ENCODE peak calls at places on chromosomes 12 and 14, in nine cellular contexts. H is type B pancreatic cell, L is A172, P is iris pigment epithelial cell, A is NCI-H345, F is cardiac septum, G is M059J, E is WTC11, C is HS-5. B is an unnamed sample.
A peak's percentile ranks its signal among the peaks of the same experiment; 100 is the strongest.

GRCh38 chr14:82420874-82421273 is 887.2 kb upstream of the SEL1L start:
- DNase-seq in H (no peak), L (no peak), P (no peak), A (no peak), F (no peak), G (no peak), E (no peak), C (no peak), B (no peak)

GRCh38 chr14:39617537-39617936 is 185.3 kb upstream of the FBXO33 start:
- DNase-seq in H (no peak), L (peak; percentile 4), P (no peak), A (peak; percentile 46), F (no peak), G (no peak), E (no peak), C (no peak), B (no peak)

GRCh38 chr12:96014932-96015599 is 18.9 kb upstream of the HAL start:
- DNase-seq in H (no peak), L (no peak), P (no peak), A (no peak), F (no peak), G (no peak), E (no peak), C (no peak), B (no peak)

GRCh38 chr12:57179331-57180086 is 32.1 kb upstream of the LRP1-AS start:
- DNase-seq in H (no peak), L (no peak), P (no peak), A (no peak), F (no peak), G (no peak), E (no peak), C (no peak), B (no peak)

GRCh38 chr12:39368891-39369290 is 74.0 kb downstream of the KIF21A start:
- DNase-seq in H (no peak), L (peak; percentile 10), P (peak; percentile 24), A (no peak), F (no peak), G (peak; percentile 26), E (no peak), C (no peak), B (no peak)

GRCh38 chr14:104138891-104139459 is 588 bp downstream of the KIF26A start:
- DNase-seq in H (no peak), L (no peak), P (no peak), A (no peak), F (no peak), G (no peak), E (peak; percentile 17), C (no peak), B (no peak)

GRCh38 chr14:92203116-92203515 is 81.3 kb downstream of the CPSF2 start:
- DNase-seq in H (no peak), L (no peak), P (no peak), A (no peak), F (no peak), G (no peak), E (no peak), C (no peak), B (no peak)

GRCh38 chr14:23445773-23446172 is 10.3 kb upstream of the MYH7 start:
- DNase-seq in H (no peak), L (no peak), P (no peak), A (no peak), F (no peak), G (no peak), E (no peak), C (no peak), B (peak; percentile 45)

GRCh38 chr12:103994235-103994634 is 28.6 kb downstream of the TDG start:
- DNase-seq in H (no peak), L (no peak), P (no peak), A (no peak), F (no peak), G (no peak), E (no peak), C (no peak), B (no peak)

GRCh38 chr14:67680121-67680602 is 5.7 kb upstream of the VTI1B start:
- DNase-seq in H (no peak), L (peak; percentile 82), P (peak; percentile 98), A (no peak), F (no peak), G (peak; percentile 84), E (no peak), C (peak; percentile 88), B (no peak)

GRCh38 chr14:54312166-54312801 is 84.5 kb upstream of the CDKN3 start:
- DNase-seq in H (no peak), L (peak; percentile 87), P (peak; percentile 91), A (no peak), F (no peak), G (peak; percentile 99), E (no peak), C (peak; percentile 83), B (no peak)

GRCh38 chr12:84912191-84913142 is at the start of gene SLC6A15:
- DNase-seq in H (peak; percentile 89), L (no peak), P (peak; percentile 97), A (peak; percentile 87), F (peak; percentile 75), G (no peak), E (peak; percentile 87), C (peak; percentile 60), B (no peak)

GRCh38 chr12:107513184-107513583 is 172.4 kb upstream of the PWP1 start:
- DNase-seq in H (no peak), L (no peak), P (no peak), A (no peak), F (no peak), G (no peak), E (no peak), C (no peak), B (no peak)

GRCh38 chr12:60308366-60309000 is 712.7 kb downstream of the SLC16A7 start:
- DNase-seq in H (no peak), L (no peak), P (peak; percentile 46), A (no peak), F (no peak), G (peak; percentile 17), E (no peak), C (no peak), B (no peak)

GRCh38 chr12:104152691-104153241 is 14.8 kb upstream of the NFYB start:
- DNase-seq in H (no peak), L (no peak), P (no peak), A (no peak), F (no peak), G (no peak), E (no peak), C (no peak), B (no peak)

GRCh38 chr12:81896771-81897170 is 137.6 kb upstream of the PPFIA2 start:
- DNase-seq in H (no peak), L (no peak), P (peak; percentile 10), A (no peak), F (no peak), G (no peak), E (peak; percentile 20), C (no peak), B (no peak)

GRCh38 chr14:59146941-59147470 is 41.5 kb upstream of the DAAM1 start:
- DNase-seq in H (no peak), L (no peak), P (no peak), A (no peak), F (no peak), G (no peak), E (no peak), C (no peak), B (no peak)

GRCh38 chr12:107514887-107515445 is 170.6 kb upstream of the PWP1 start:
- DNase-seq in H (no peak), L (no peak), P (peak; percentile 89), A (no peak), F (no peak), G (no peak), E (no peak), C (no peak), B (no peak)

GRCh38 chr14:35254736-35255135 is 37.4 kb upstream of the PSMA6 start:
- DNase-seq in H (no peak), L (no peak), P (no peak), A (no peak), F (no peak), G (no peak), E (no peak), C (no peak), B (no peak)

GRCh38 chr12:22653075-22653474 is 28.1 kb downstream of the ETNK1 start:
- DNase-seq in H (no peak), L (no peak), P (peak; percentile 44), A (no peak), F (no peak), G (peak; percentile 7), E (no peak), C (no peak), B (no peak)

GRCh38 chr12:112261559-112261958 is 120.7 kb downstream of the HECTD4 start:
- DNase-seq in H (no peak), L (no peak), P (peak; percentile 6), A (no peak), F (no peak), G (peak; percentile 14), E (peak; percentile 53), C (no peak), B (no peak)

GRCh38 chr14:44316647-44317432 is 190.2 kb downstream of the FSCB start:
- DNase-seq in H (no peak), L (peak; percentile 89), P (peak; percentile 96), A (peak; percentile 3), F (no peak), G (peak; percentile 81), E (no peak), C (peak; percentile 89), B (no peak)

GRCh38 chr12:12505544-12506501 is 56.8 kb downstream of the DUSP16 start:
- DNase-seq in H (no peak), L (no peak), P (peak; percentile 75), A (no peak), F (no peak), G (peak; percentile 75), E (no peak), C (peak; percentile 49), B (no peak)

GRCh38 chr14:90517431-90517841 is 120.6 kb downstream of the CALM1 start:
- DNase-seq in H (no peak), L (no peak), P (no peak), A (peak; percentile 31), F (no peak), G (no peak), E (no peak), C (no peak), B (no peak)

GRCh38 chr12:106517314-106517713 is 65.5 kb upstream of the RFX4 start:
- DNase-seq in H (no peak), L (no peak), P (no peak), A (no peak), F (no peak), G (no peak), E (no peak), C (no peak), B (no peak)

GRCh38 chr14:98931911-98932310 is 340.1 kb downstream of the BCL11B start:
- DNase-seq in H (no peak), L (no peak), P (no peak), A (no peak), F (no peak), G (no peak), E (no peak), C (no peak), B (no peak)